ENCODE peak calls at places on chromosome 17, in seven cellular contexts. One of them, this sample, is unnamed.
A peak's percentile ranks its signal among the peaks of the same experiment; 100 is the strongest.

GRCh38 chr17:228223-228615 is 46.8 kb upstream of the DOC2B start:
- DNase-seq in Peyer's patch: no peak
- DNase-seq in IMR-90: no peak
- DNase-seq in brain microvascular endothelial cell: no peak
- DNase-seq in heart left ventricle: no peak
- DNase-seq in body of pancreas: no peak
- DNase-seq in breast epithelium: no peak
- DNase-seq in this sample: no peak

GRCh38 chr17:64491995-64492394 is 4.9 kb downstream of the POLG2 start:
- DNase-seq in Peyer's patch: no peak
- DNase-seq in IMR-90: peak; percentile 47
- DNase-seq in brain microvascular endothelial cell: no peak
- DNase-seq in heart left ventricle: no peak
- DNase-seq in body of pancreas: no peak
- DNase-seq in breast epithelium: no peak
- DNase-seq in this sample: no peak

GRCh38 chr17:35084987-35085386 is 21.5 kb upstream of the RFFL start:
- DNase-seq in Peyer's patch: no peak
- DNase-seq in IMR-90: peak; percentile 72
- DNase-seq in brain microvascular endothelial cell: peak; percentile 59
- DNase-seq in heart left ventricle: no peak
- DNase-seq in body of pancreas: no peak
- DNase-seq in breast epithelium: no peak
- DNase-seq in this sample: peak; percentile 25

GRCh38 chr17:49707246-49707607 is 537 bp downstream of the SLC35B1 start:
- DNase-seq in Peyer's patch: no peak
- DNase-seq in IMR-90: no peak
- DNase-seq in brain microvascular endothelial cell: no peak
- DNase-seq in heart left ventricle: no peak
- DNase-seq in body of pancreas: no peak
- DNase-seq in breast epithelium: no peak
- DNase-seq in this sample: no peak

GRCh38 chr17:18006495-18007239 is 32.3 kb downstream of the ATPAF2 start:
- DNase-seq in Peyer's patch: no peak
- DNase-seq in IMR-90: no peak
- DNase-seq in brain microvascular endothelial cell: no peak
- DNase-seq in heart left ventricle: no peak
- DNase-seq in body of pancreas: no peak
- DNase-seq in breast epithelium: no peak
- DNase-seq in this sample: no peak

GRCh38 chr17:49703557-49704277 is 4.0 kb downstream of the SLC35B1 start:
- DNase-seq in Peyer's patch: peak; percentile 59
- DNase-seq in IMR-90: peak; percentile 39
- DNase-seq in brain microvascular endothelial cell: peak; percentile 17
- DNase-seq in heart left ventricle: no peak
- DNase-seq in body of pancreas: no peak
- DNase-seq in breast epithelium: no peak
- DNase-seq in this sample: peak; percentile 64

GRCh38 chr17:49549691-49550678 is 25.7 kb upstream of the NXPH3 start:
- DNase-seq in Peyer's patch: no peak
- DNase-seq in IMR-90: no peak
- DNase-seq in brain microvascular endothelial cell: no peak
- DNase-seq in heart left ventricle: no peak
- DNase-seq in body of pancreas: no peak
- DNase-seq in breast epithelium: no peak
- DNase-seq in this sample: no peak

GRCh38 chr17:9981344-9981915 is 76.4 kb upstream of the RCVRN start:
- DNase-seq in Peyer's patch: no peak
- DNase-seq in IMR-90: no peak
- DNase-seq in brain microvascular endothelial cell: no peak
- DNase-seq in heart left ventricle: no peak
- DNase-seq in body of pancreas: no peak
- DNase-seq in breast epithelium: peak; percentile 27
- DNase-seq in this sample: no peak

GRCh38 chr17:40886090-40886489 is 1.0 kb upstream of the KRT20 start:
- DNase-seq in Peyer's patch: no peak
- DNase-seq in IMR-90: peak; percentile 67
- DNase-seq in brain microvascular endothelial cell: peak; percentile 13
- DNase-seq in heart left ventricle: no peak
- DNase-seq in body of pancreas: no peak
- DNase-seq in breast epithelium: no peak
- DNase-seq in this sample: peak; percentile 2

GRCh38 chr17:78414178-78415162 is 36.0 kb downstream of the PGS1 start:
- DNase-seq in Peyer's patch: peak; percentile 59
- DNase-seq in IMR-90: no peak
- DNase-seq in brain microvascular endothelial cell: no peak
- DNase-seq in heart left ventricle: no peak
- DNase-seq in body of pancreas: no peak
- DNase-seq in breast epithelium: no peak
- DNase-seq in this sample: no peak

GRCh38 chr17:34624767-34625389 is 45.5 kb downstream of the TMEM132E start:
- DNase-seq in Peyer's patch: no peak
- DNase-seq in IMR-90: no peak
- DNase-seq in brain microvascular endothelial cell: no peak
- DNase-seq in heart left ventricle: no peak
- DNase-seq in body of pancreas: no peak
- DNase-seq in breast epithelium: no peak
- DNase-seq in this sample: no peak

GRCh38 chr17:36597866-36598777 is 3.3 kb upstream of the MRM1 start:
- DNase-seq in Peyer's patch: no peak
- DNase-seq in IMR-90: no peak
- DNase-seq in brain microvascular endothelial cell: no peak
- DNase-seq in heart left ventricle: no peak
- DNase-seq in body of pancreas: no peak
- DNase-seq in breast epithelium: peak; percentile 36
- DNase-seq in this sample: no peak

GRCh38 chr17:354651-355556 is 2.3 kb upstream of the RPH3AL start:
- DNase-seq in Peyer's patch: no peak
- DNase-seq in IMR-90: no peak
- DNase-seq in brain microvascular endothelial cell: no peak
- DNase-seq in heart left ventricle: no peak
- DNase-seq in body of pancreas: no peak
- DNase-seq in breast epithelium: no peak
- DNase-seq in this sample: no peak

GRCh38 chr17:78343099-78343432 is 16.8 kb downstream of the SOCS3 start:
- DNase-seq in Peyer's patch: no peak
- DNase-seq in IMR-90: peak; percentile 87
- DNase-seq in brain microvascular endothelial cell: peak; percentile 88
- DNase-seq in heart left ventricle: peak; percentile 93
- DNase-seq in body of pancreas: no peak
- DNase-seq in breast epithelium: peak; percentile 64
- DNase-seq in this sample: peak; percentile 89

GRCh38 chr17:21119247-21119944 is 7.4 kb upstream of the DHRS7B start:
- DNase-seq in Peyer's patch: peak; percentile 58
- DNase-seq in IMR-90: peak; percentile 61
- DNase-seq in brain microvascular endothelial cell: peak; percentile 52
- DNase-seq in heart left ventricle: peak; percentile 67
- DNase-seq in body of pancreas: peak; percentile 70
- DNase-seq in breast epithelium: peak; percentile 67
- DNase-seq in this sample: peak; percentile 76

GRCh38 chr17:69551212-69552010 is 136.9 kb downstream of the MAP2K6 start:
- DNase-seq in Peyer's patch: no peak
- DNase-seq in IMR-90: peak; percentile 47
- DNase-seq in brain microvascular endothelial cell: no peak
- DNase-seq in heart left ventricle: no peak
- DNase-seq in body of pancreas: no peak
- DNase-seq in breast epithelium: no peak
- DNase-seq in this sample: no peak

GRCh38 chr17:44005865-44006580 is 1.6 kb downstream of the NAGS start:
- DNase-seq in Peyer's patch: peak; percentile 83
- DNase-seq in IMR-90: no peak
- DNase-seq in brain microvascular endothelial cell: no peak
- DNase-seq in heart left ventricle: no peak
- DNase-seq in body of pancreas: peak; percentile 44
- DNase-seq in breast epithelium: no peak
- DNase-seq in this sample: no peak

GRCh38 chr17:50872710-50873424 is 6.7 kb upstream of the TOB1 start:
- DNase-seq in Peyer's patch: no peak
- DNase-seq in IMR-90: peak; percentile 25
- DNase-seq in brain microvascular endothelial cell: no peak
- DNase-seq in heart left ventricle: no peak
- DNase-seq in body of pancreas: peak; percentile 62
- DNase-seq in breast epithelium: no peak
- DNase-seq in this sample: peak; percentile 51

GRCh38 chr17:21470861-21471260 is 94.7 kb downstream of the KCNJ12 start:
- DNase-seq in Peyer's patch: no peak
- DNase-seq in IMR-90: no peak
- DNase-seq in brain microvascular endothelial cell: no peak
- DNase-seq in heart left ventricle: no peak
- DNase-seq in body of pancreas: no peak
- DNase-seq in breast epithelium: no peak
- DNase-seq in this sample: no peak

GRCh38 chr17:18070861-18071340 is 16.8 kb upstream of the DRG2 start:
- DNase-seq in Peyer's patch: no peak
- DNase-seq in IMR-90: peak; percentile 61
- DNase-seq in brain microvascular endothelial cell: peak; percentile 39
- DNase-seq in heart left ventricle: no peak
- DNase-seq in body of pancreas: no peak
- DNase-seq in breast epithelium: no peak
- DNase-seq in this sample: peak; percentile 45

GRCh38 chr17:80816241-80817103 is 175.2 kb upstream of the CHMP6 start:
- DNase-seq in Peyer's patch: peak; percentile 43
- DNase-seq in IMR-90: no peak
- DNase-seq in brain microvascular endothelial cell: no peak
- DNase-seq in heart left ventricle: no peak
- DNase-seq in body of pancreas: no peak
- DNase-seq in breast epithelium: peak; percentile 45
- DNase-seq in this sample: no peak

GRCh38 chr17:3695129-3695722 is 729 bp downstream of the P2RX5 start:
- DNase-seq in Peyer's patch: no peak
- DNase-seq in IMR-90: no peak
- DNase-seq in brain microvascular endothelial cell: no peak
- DNase-seq in heart left ventricle: peak; percentile 72
- DNase-seq in body of pancreas: no peak
- DNase-seq in breast epithelium: no peak
- DNase-seq in this sample: no peak

GRCh38 chr17:75819116-75819515 is 25.1 kb downstream of the UNC13D start:
- DNase-seq in Peyer's patch: no peak
- DNase-seq in IMR-90: no peak
- DNase-seq in brain microvascular endothelial cell: no peak
- DNase-seq in heart left ventricle: no peak
- DNase-seq in body of pancreas: no peak
- DNase-seq in breast epithelium: no peak
- DNase-seq in this sample: no peak

GRCh38 chr17:78643326-78643725 is 66.1 kb upstream of the DNAH17 start:
- DNase-seq in Peyer's patch: no peak
- DNase-seq in IMR-90: no peak
- DNase-seq in brain microvascular endothelial cell: no peak
- DNase-seq in heart left ventricle: no peak
- DNase-seq in body of pancreas: no peak
- DNase-seq in breast epithelium: no peak
- DNase-seq in this sample: no peak

GRCh38 chr17:47742319-47743181 is 9.5 kb downstream of the TBX21 start:
- DNase-seq in Peyer's patch: no peak
- DNase-seq in IMR-90: no peak
- DNase-seq in brain microvascular endothelial cell: no peak
- DNase-seq in heart left ventricle: no peak
- DNase-seq in body of pancreas: no peak
- DNase-seq in breast epithelium: no peak
- DNase-seq in this sample: no peak

GRCh38 chr17:79995691-79996090 is 40.0 kb downstream of the TBC1D16 start:
- DNase-seq in Peyer's patch: no peak
- DNase-seq in IMR-90: no peak
- DNase-seq in brain microvascular endothelial cell: no peak
- DNase-seq in heart left ventricle: no peak
- DNase-seq in body of pancreas: no peak
- DNase-seq in breast epithelium: no peak
- DNase-seq in this sample: no peak

GRCh38 chr17:11944587-11944986 is 52.7 kb downstream of the ZNF18 start:
- DNase-seq in Peyer's patch: no peak
- DNase-seq in IMR-90: no peak
- DNase-seq in brain microvascular endothelial cell: no peak
- DNase-seq in heart left ventricle: no peak
- DNase-seq in body of pancreas: no peak
- DNase-seq in breast epithelium: no peak
- DNase-seq in this sample: peak; percentile 12

GRCh38 chr17:50175035-50175788 is 9.4 kb downstream of the SGCA start:
- DNase-seq in Peyer's patch: no peak
- DNase-seq in IMR-90: peak; percentile 56
- DNase-seq in brain microvascular endothelial cell: peak; percentile 2
- DNase-seq in heart left ventricle: peak; percentile 45
- DNase-seq in body of pancreas: no peak
- DNase-seq in breast epithelium: no peak
- DNase-seq in this sample: no peak

GRCh38 chr17:13362341-13363122 is 239.2 kb downstream of the HS3ST3A1 start:
- DNase-seq in Peyer's patch: no peak
- DNase-seq in IMR-90: peak; percentile 91
- DNase-seq in brain microvascular endothelial cell: peak; percentile 76
- DNase-seq in heart left ventricle: peak; percentile 35
- DNase-seq in body of pancreas: no peak
- DNase-seq in breast epithelium: no peak
- DNase-seq in this sample: no peak

GRCh38 chr17:17538417-17539391 is 42.5 kb upstream of the RASD1 start:
- DNase-seq in Peyer's patch: no peak
- DNase-seq in IMR-90: peak; percentile 6
- DNase-seq in brain microvascular endothelial cell: no peak
- DNase-seq in heart left ventricle: no peak
- DNase-seq in body of pancreas: peak; percentile 77
- DNase-seq in breast epithelium: no peak
- DNase-seq in this sample: peak; percentile 11

GRCh38 chr17:29931253-29931932 is 1.4 kb upstream of the SSH2 start:
- DNase-seq in Peyer's patch: peak; percentile 59
- DNase-seq in IMR-90: peak; percentile 78
- DNase-seq in brain microvascular endothelial cell: peak; percentile 79
- DNase-seq in heart left ventricle: peak; percentile 65
- DNase-seq in body of pancreas: peak; percentile 64
- DNase-seq in breast epithelium: no peak
- DNase-seq in this sample: peak; percentile 84
- H3K4me3 ChIP-seq in Peyer's patch: no peak overlapping the region
- H3K4me3 ChIP-seq in IMR-90: no peak overlapping the region
- H3K4me3 ChIP-seq in brain microvascular endothelial cell: peak overlapping the region; percentile 15
- H3K4me3 ChIP-seq in heart left ventricle: no peak overlapping the region
- H3K4me3 ChIP-seq in body of pancreas: no peak overlapping the region
- H3K4me3 ChIP-seq in breast epithelium: peak overlapping the region; percentile 69
- H3K4me3 ChIP-seq in this sample: peak overlapping the region; percentile 89

GRCh38 chr17:82548681-82549303 is 29.3 kb downstream of the FOXK2 start:
- DNase-seq in Peyer's patch: no peak
- DNase-seq in IMR-90: no peak
- DNase-seq in brain microvascular endothelial cell: no peak
- DNase-seq in heart left ventricle: peak; percentile 65
- DNase-seq in body of pancreas: no peak
- DNase-seq in breast epithelium: no peak
- DNase-seq in this sample: peak; percentile 23
- TF ChIP-seq CTCF in Peyer's patch: no peak
- TF ChIP-seq CTCF in IMR-90: no peak
- TF ChIP-seq CTCF in brain microvascular endothelial cell: no peak
- TF ChIP-seq CTCF in heart left ventricle: no peak
- TF ChIP-seq CTCF in body of pancreas: no peak
- TF ChIP-seq CTCF in breast epithelium: no peak
- TF ChIP-seq CTCF in this sample: no peak

GRCh38 chr17:55664287-55664686 is 58.4 kb downstream of the TMEM100 start:
- DNase-seq in Peyer's patch: no peak
- DNase-seq in IMR-90: no peak
- DNase-seq in brain microvascular endothelial cell: no peak
- DNase-seq in heart left ventricle: no peak
- DNase-seq in body of pancreas: no peak
- DNase-seq in breast epithelium: no peak
- DNase-seq in this sample: no peak
- H3K4me3 ChIP-seq in Peyer's patch: no peak overlapping the region
- H3K4me3 ChIP-seq in IMR-90: no peak overlapping the region
- H3K4me3 ChIP-seq in brain microvascular endothelial cell: no peak overlapping the region
- H3K4me3 ChIP-seq in heart left ventricle: no peak overlapping the region
- H3K4me3 ChIP-seq in body of pancreas: no peak overlapping the region
- H3K4me3 ChIP-seq in breast epithelium: no peak overlapping the region
- H3K4me3 ChIP-seq in this sample: no peak overlapping the region

GRCh38 chr17:57085448-57086068 is 512 bp downstream of the AKAP1 start:
- DNase-seq in Peyer's patch: peak; percentile 94
- DNase-seq in IMR-90: peak; percentile 23
- DNase-seq in brain microvascular endothelial cell: no peak
- DNase-seq in heart left ventricle: peak; percentile 72
- DNase-seq in body of pancreas: peak; percentile 59
- DNase-seq in breast epithelium: no peak
- DNase-seq in this sample: peak; percentile 21
- TF ChIP-seq CTCF in Peyer's patch: no peak
- TF ChIP-seq CTCF in IMR-90: peak; percentile 32
- TF ChIP-seq CTCF in brain microvascular endothelial cell: no peak
- TF ChIP-seq CTCF in heart left ventricle: peak; percentile 13
- TF ChIP-seq CTCF in body of pancreas: no peak
- TF ChIP-seq CTCF in breast epithelium: no peak
- TF ChIP-seq CTCF in this sample: no peak